ENCODE peak calls at places on chromosomes 5 and 9, in four cellular contexts. R is IMR-90; G is activated CD8-positive, alpha-beta memory T cell treated with anti-CD3 and anti-CD28 coated beads for 1 hour; O is NCI-H1105. P is an unnamed sample.

GRCh38 chr5:83701886-83702285 is 18.8 kb downstream of the HAPLN1 start:
- DNase-seq in R (peak), G (no peak), O (no peak), P (no peak)

GRCh38 chr5:94832685-94833084 is 214.2 kb downstream of the SLF1 start:
- DNase-seq in R (no peak), G (no peak), O (no peak), P (no peak)

GRCh38 chr5:127296321-127296720 is 5.7 kb downstream of the MEGF10 start:
- DNase-seq in R (peak), G (no peak), O (no peak), P (peak)

GRCh38 chr5:28254846-28255245 is 1216.5 kb upstream of the CDH9 start:
- DNase-seq in R (no peak), G (no peak), O (no peak), P (no peak)

GRCh38 chr5:157513182-157513581 is 53.2 kb downstream of the NIPAL4 start:
- DNase-seq in R (no peak), G (no peak), O (no peak), P (no peak)

GRCh38 chr5:52674815-52675545 is 112.7 kb upstream of the ITGA1 start:
- DNase-seq in R (peak), G (no peak), O (no peak), P (no peak)

GRCh38 chr9:99385814-99386279 is 163.8 kb downstream of the SEC61B start:
- DNase-seq in R (peak), G (no peak), O (no peak), P (no peak)

GRCh38 chr9:7578951-7579743 is 220.4 kb downstream of the DMAC1 start:
- DNase-seq in R (no peak), G (no peak), O (no peak), P (no peak)

GRCh38 chr9:68964102-68964541 is 49.8 kb downstream of the PRKACG start:
- DNase-seq in R (no peak), G (no peak), O (no peak), P (no peak)

GRCh38 chr9:37146372-37146771 is 26.0 kb downstream of the ZCCHC7 start:
- DNase-seq in R (no peak), G (no peak), O (no peak), P (no peak)

GRCh38 chr9:70814597-70814996 is 306.8 kb downstream of the TRPM3 start:
- DNase-seq in R (no peak), G (no peak), O (no peak), P (no peak)

P was measured in keratinocyte.